ENCODE peak calls at places on chromosomes 2 and 18, in ten cellular contexts. Q is ELR; Z is T-helper 2 cell; K is Ammon's horn; B is T47D; F is heart left ventricle; A is T-cell; D is HuH-7.5; T is NCI-H2081 treated with DMSO at 0.1 percent for 48 hours; J is activated CD4-positive, alpha-beta T cell treated with anti-CD3 and anti-CD28 coated beads, Interleukin-2, amount 10 ng/mL, durations not matched to agents 24 days and 14 days. L is an unnamed sample.

GRCh38 chr2:43221660-43222471 is 4.5 kb downstream of the ZFP36L2 start:
- DNase-seq in F (peak), T (no peak), Q (peak), D (peak), K (peak), B (peak), A (no peak), J (peak), Z (peak), L (peak)

GRCh38 chr2:64652231-64653173 is 1.2 kb downstream of the SERTAD2 start:
- DNase-seq in B (no peak), J (peak), T (no peak), A (no peak), K (no peak), Z (peak), D (peak), Q (peak), F (no peak), L (no peak)

GRCh38 chr18:12843420-12844346 is 40.4 kb downstream of the PTPN2 start:
- DNase-seq in A (no peak), T (no peak), F (no peak), J (peak), B (no peak), D (no peak), K (no peak), Q (no peak), Z (peak), L (peak)

GRCh38 chr2:8458461-8459459 is 223.1 kb upstream of the ID2 start:
- DNase-seq in D (no peak), B (no peak), F (no peak), Z (no peak), K (no peak), J (no peak), Q (no peak), A (no peak), T (no peak), L (no peak)

GRCh38 chr2:68645523-68645922 is 2.1 kb downstream of the PROKR1 start:
- DNase-seq in Z (no peak), T (no peak), K (no peak), A (no peak), D (no peak), B (no peak), J (no peak), Q (peak), F (no peak), L (no peak)

GRCh38 chr18:8681196-8681595 is 24.2 kb upstream of the MTCL1 start:
- DNase-seq in D (no peak), T (no peak), A (no peak), F (no peak), Z (no peak), Q (no peak), B (no peak), J (no peak), K (no peak), L (no peak)

GRCh38 chr2:135694711-135695110 is 46.9 kb upstream of the UBXN4 start:
- DNase-seq in K (no peak), J (peak), F (no peak), B (no peak), D (no peak), Z (no peak), T (no peak), Q (no peak), A (no peak), L (peak)

GRCh38 chr2:64796926-64797325 is 143.2 kb upstream of the SERTAD2 start:
- DNase-seq in B (no peak), J (no peak), D (no peak), T (no peak), Q (no peak), K (no peak), F (no peak), Z (no peak), A (no peak), L (no peak)

GRCh38 chr2:24105816-24106215 is 17.3 kb downstream of the PFN4 start:
- DNase-seq in F (no peak), J (no peak), B (no peak), Q (no peak), T (no peak), K (no peak), A (no peak), D (no peak), Z (no peak), L (no peak)

GRCh38 chr18:48230459-48231113 is 178.6 kb downstream of the ZBTB7C start:
- DNase-seq in B (no peak), D (peak), Q (peak), F (peak), K (peak), J (peak), A (no peak), Z (peak), T (no peak), L (peak)

GRCh38 chr2:84495539-84496146 is 20.7 kb upstream of the DNAH6 start:
- DNase-seq in B (no peak), J (peak), K (peak), T (no peak), D (no peak), Q (peak), Z (peak), A (peak), F (no peak), L (peak)

GRCh38 chr2:6372317-6372903 is 493.3 kb downstream of the CMPK2 start:
- DNase-seq in Z (no peak), B (no peak), F (no peak), J (peak), D (no peak), T (no peak), Q (no peak), A (no peak), K (no peak), L (no peak)

GRCh38 chr18:21735452-21736015 is 5.1 kb upstream of the MIB1 start:
- DNase-seq in Q (peak), K (no peak), T (no peak), Z (peak), J (peak), F (peak), B (no peak), D (no peak), A (peak), L (no peak)

L was measured in SJSA1.